ENCODE peak calls at places on chromosomes 5 and 9, in five cellular contexts. One of them, this sample, is unnamed.

GRCh38 chr5:14871573-14872069 is at the start of gene ANKH:
- DNase-seq in CD4-positive, alpha-beta T cell: peak; percentile 90
- DNase-seq in GM23248: peak; percentile 93
- DNase-seq in A549: peak; percentile 69
- DNase-seq in SJSA1: peak; percentile 70
- DNase-seq in this sample: peak; percentile 69

GRCh38 chr9:70117835-70118319 is 74.2 kb downstream of the MAMDC2 start:
- DNase-seq in SJSA1: no peak
- DNase-seq in CD4-positive, alpha-beta T cell: no peak
- DNase-seq in GM23248: peak; percentile 42
- DNase-seq in A549: no peak
- DNase-seq in this sample: no peak

GRCh38 chr5:138943615-138944173 is 68.6 kb upstream of the LRRTM2 start:
- DNase-seq in SJSA1: no peak
- DNase-seq in CD4-positive, alpha-beta T cell: no peak
- DNase-seq in GM23248: no peak
- DNase-seq in A549: no peak
- DNase-seq in this sample: no peak

GRCh38 chr5:79774171-79774854 is 84.7 kb downstream of the CMYA5 start:
- DNase-seq in GM23248: peak; percentile 59
- DNase-seq in SJSA1: no peak
- DNase-seq in CD4-positive, alpha-beta T cell: no peak
- DNase-seq in A549: peak; percentile 31
- DNase-seq in this sample: peak; percentile 71

GRCh38 chr5:180825768-180826525 is 23.3 kb upstream of the MGAT1 start:
- DNase-seq in CD4-positive, alpha-beta T cell: no peak
- DNase-seq in SJSA1: peak; percentile 69
- DNase-seq in GM23248: peak; percentile 76
- DNase-seq in A549: no peak
- DNase-seq in this sample: no peak

GRCh38 chr5:132480546-132481242 is 9.9 kb downstream of the IRF1 start:
- DNase-seq in A549: no peak
- DNase-seq in SJSA1: no peak
- DNase-seq in GM23248: no peak
- DNase-seq in CD4-positive, alpha-beta T cell: no peak
- DNase-seq in this sample: no peak

GRCh38 chr5:63961598-63962161 is 565 bp downstream of the HTR1A start:
- DNase-seq in SJSA1: no peak
- DNase-seq in GM23248: no peak
- DNase-seq in A549: no peak
- DNase-seq in CD4-positive, alpha-beta T cell: no peak
- DNase-seq in this sample: no peak

GRCh38 chr5:143758750-143759149 is 53.2 kb upstream of the HMHB1 start:
- DNase-seq in CD4-positive, alpha-beta T cell: no peak
- DNase-seq in SJSA1: no peak
- DNase-seq in A549: no peak
- DNase-seq in GM23248: peak; percentile 76
- DNase-seq in this sample: no peak

GRCh38 chr5:59088546-59088945 is 505.7 kb downstream of the RAB3C start:
- DNase-seq in GM23248: no peak
- DNase-seq in A549: no peak
- DNase-seq in CD4-positive, alpha-beta T cell: no peak
- DNase-seq in SJSA1: no peak
- DNase-seq in this sample: no peak

GRCh38 chr5:53151713-53152458 is 42.3 kb upstream of the MOCS2 start:
- DNase-seq in SJSA1: no peak
- DNase-seq in GM23248: peak; percentile 81
- DNase-seq in CD4-positive, alpha-beta T cell: no peak
- DNase-seq in A549: peak; percentile 4
- DNase-seq in this sample: no peak

GRCh38 chr9:94860678-94861588 is 134.4 kb downstream of the AOPEP start:
- DNase-seq in GM23248: peak; percentile 52
- DNase-seq in CD4-positive, alpha-beta T cell: peak; percentile 53
- DNase-seq in A549: no peak
- DNase-seq in SJSA1: peak; percentile 73
- DNase-seq in this sample: peak; percentile 98

GRCh38 chr5:157167219-157167621 is 1.2 kb upstream of the GARIN3 start:
- DNase-seq in CD4-positive, alpha-beta T cell: no peak
- DNase-seq in A549: no peak
- DNase-seq in GM23248: peak; percentile 79
- DNase-seq in SJSA1: peak; percentile 50
- DNase-seq in this sample: peak; percentile 26

GRCh38 chr5:168434746-168435321 is 51.4 kb upstream of the RARS1 start:
- DNase-seq in CD4-positive, alpha-beta T cell: no peak
- DNase-seq in A549: no peak
- DNase-seq in SJSA1: no peak
- DNase-seq in GM23248: peak; percentile 73
- DNase-seq in this sample: no peak

GRCh38 chr5:28766565-28767158 is 1728.3 kb upstream of the CDH9 start:
- DNase-seq in A549: peak; percentile 67
- DNase-seq in GM23248: peak; percentile 47
- DNase-seq in SJSA1: no peak
- DNase-seq in CD4-positive, alpha-beta T cell: no peak
- DNase-seq in this sample: peak; percentile 54

GRCh38 chr5:16889203-16889971 is 46.7 kb downstream of the MYO10 start:
- DNase-seq in A549: peak; percentile 72
- DNase-seq in GM23248: peak; percentile 40
- DNase-seq in CD4-positive, alpha-beta T cell: no peak
- DNase-seq in SJSA1: peak; percentile 91
- DNase-seq in this sample: peak; percentile 60

GRCh38 chr5:73327908-73328455 is 120.6 kb downstream of the FOXD1 start:
- DNase-seq in GM23248: peak; percentile 73
- DNase-seq in CD4-positive, alpha-beta T cell: no peak
- DNase-seq in SJSA1: peak; percentile 46
- DNase-seq in A549: no peak
- DNase-seq in this sample: no peak

GRCh38 chr9:21996858-21997257 is 2.3 kb downstream of the CDKN2B-AS1 start:
- DNase-seq in SJSA1: no peak
- DNase-seq in A549: no peak
- DNase-seq in CD4-positive, alpha-beta T cell: no peak
- DNase-seq in GM23248: no peak
- DNase-seq in this sample: no peak

GRCh38 chr5:168837852-168838251 is 258.7 kb upstream of the PANK3 start:
- DNase-seq in SJSA1: no peak
- DNase-seq in A549: no peak
- DNase-seq in GM23248: no peak
- DNase-seq in CD4-positive, alpha-beta T cell: no peak
- DNase-seq in this sample: no peak

GRCh38 chr5:38468202-38468656 is 88.2 kb downstream of the LIFR start:
- DNase-seq in CD4-positive, alpha-beta T cell: no peak
- DNase-seq in A549: peak; percentile 74
- DNase-seq in SJSA1: peak; percentile 71
- DNase-seq in GM23248: peak; percentile 97
- DNase-seq in this sample: no peak

GRCh38 chr5:127112347-127112864 is 39.1 kb upstream of the C5orf63 start:
- DNase-seq in GM23248: peak; percentile 18
- DNase-seq in CD4-positive, alpha-beta T cell: no peak
- DNase-seq in SJSA1: no peak
- DNase-seq in A549: no peak
- DNase-seq in this sample: no peak

GRCh38 chr9:107932036-107932435 is 442.5 kb upstream of the KLF4 start:
- DNase-seq in A549: no peak
- DNase-seq in GM23248: peak; percentile 90
- DNase-seq in SJSA1: no peak
- DNase-seq in CD4-positive, alpha-beta T cell: no peak
- DNase-seq in this sample: no peak

GRCh38 chr9:89177021-89177400 is 1.6 kb downstream of the SHC3 start:
- DNase-seq in GM23248: peak; percentile 45
- DNase-seq in CD4-positive, alpha-beta T cell: no peak
- DNase-seq in A549: no peak
- DNase-seq in SJSA1: no peak
- DNase-seq in this sample: no peak

GRCh38 chr9:13993482-13994267 is 320.3 kb downstream of the NFIB start:
- DNase-seq in SJSA1: no peak
- DNase-seq in GM23248: no peak
- DNase-seq in CD4-positive, alpha-beta T cell: no peak
- DNase-seq in A549: no peak
- DNase-seq in this sample: no peak

GRCh38 chr5:146767534-146767933 is 111.0 kb downstream of the PPP2R2B start:
- DNase-seq in A549: no peak
- DNase-seq in GM23248: no peak
- DNase-seq in CD4-positive, alpha-beta T cell: no peak
- DNase-seq in SJSA1: no peak
- DNase-seq in this sample: no peak

GRCh38 chr5:56900858-56901578 is 8.4 kb upstream of the SETD9 start:
- DNase-seq in GM23248: peak; percentile 64
- DNase-seq in CD4-positive, alpha-beta T cell: no peak
- DNase-seq in A549: peak; percentile 47
- DNase-seq in SJSA1: peak; percentile 42
- DNase-seq in this sample: peak; percentile 73

GRCh38 chr5:94969174-94969573 is 315.7 kb downstream of the MCTP1 start:
- DNase-seq in SJSA1: peak; percentile 46
- DNase-seq in GM23248: peak; percentile 36
- DNase-seq in CD4-positive, alpha-beta T cell: no peak
- DNase-seq in A549: peak; percentile 41
- DNase-seq in this sample: peak; percentile 55

GRCh38 chr5:132963175-132964104 is at the start of gene AFF4:
- DNase-seq in CD4-positive, alpha-beta T cell: peak; percentile 86
- DNase-seq in A549: peak; percentile 97
- DNase-seq in SJSA1: peak; percentile 97
- DNase-seq in GM23248: peak; percentile 99
- DNase-seq in this sample: peak; percentile 97

DNA sequence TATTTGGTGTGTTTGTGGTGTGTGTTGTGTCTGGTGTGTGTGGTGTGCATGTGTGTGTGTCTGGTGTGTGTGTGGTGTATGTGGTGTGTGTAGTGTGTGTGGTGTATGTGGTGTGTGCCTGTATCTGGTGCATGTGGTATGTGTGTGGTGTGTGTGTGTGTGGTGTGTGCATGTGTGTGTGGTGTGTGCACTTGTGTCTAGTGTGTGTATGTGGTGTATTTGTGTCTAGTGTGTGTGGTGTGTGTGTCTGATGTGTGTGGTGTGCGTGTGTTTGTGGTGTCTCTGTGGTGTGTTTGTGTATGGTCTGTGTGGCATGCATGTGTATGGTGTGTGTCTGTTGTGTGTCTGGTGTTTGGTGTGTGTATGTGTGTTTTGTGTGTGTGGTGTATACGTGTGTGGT is 71.1 kb downstream of the CACNA1B start:
- DNase-seq in A549: no peak
- DNase-seq in SJSA1: no peak
- DNase-seq in GM23248: no peak
- DNase-seq in CD4-positive, alpha-beta T cell: no peak
- DNase-seq in this sample: no peak
- H3K9me3 ChIP-seq in A549: peaks cover 48% of the 10 kb centered on the region
- H3K9me3 ChIP-seq in SJSA1: peaks cover 3% of the 10 kb centered on the region
- H3K9me3 ChIP-seq in GM23248: no peaks in the 10 kb centered on the region
- H3K9me3 ChIP-seq in CD4-positive, alpha-beta T cell: peaks cover 18% of the 10 kb centered on the region
- H3K9me3 ChIP-seq in this sample: peaks cover 12% of the 10 kb centered on the region

DNA sequence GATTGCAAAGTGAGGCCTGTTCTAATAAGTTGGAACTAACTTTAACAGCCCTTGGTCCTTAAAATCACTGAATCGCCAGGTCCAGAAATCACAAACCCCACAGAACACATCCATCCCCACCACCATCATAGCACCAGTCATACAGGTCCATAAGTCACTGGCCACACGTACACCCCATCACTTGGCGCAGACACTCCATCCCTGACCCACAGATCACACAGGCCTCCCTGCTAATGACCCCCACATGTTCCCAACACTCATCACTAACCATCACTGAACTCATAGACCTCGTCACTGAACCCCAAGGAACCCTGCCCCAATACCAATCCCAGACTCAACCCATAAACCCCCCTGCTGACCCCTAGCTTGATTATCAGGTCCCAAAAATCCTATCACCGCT is 41.2 kb upstream of the ZNF300 start:
- DNase-seq in GM23248: no peak
- DNase-seq in SJSA1: no peak
- DNase-seq in A549: no peak
- DNase-seq in CD4-positive, alpha-beta T cell: no peak
- DNase-seq in this sample: no peak
- H3K9me3 ChIP-seq in GM23248: peaks cover 7% of the 10 kb centered on the region
- H3K9me3 ChIP-seq in SJSA1: peaks cover 7% of the 10 kb centered on the region
- H3K9me3 ChIP-seq in A549: peaks cover 34% of the 10 kb centered on the region
- H3K9me3 ChIP-seq in CD4-positive, alpha-beta T cell: peaks cover 56% of the 10 kb centered on the region
- H3K9me3 ChIP-seq in this sample: peaks cover 6% of the 10 kb centered on the region

GRCh38 chr9:137951107-137951506 is 73.5 kb downstream of the CACNA1B start:
- DNase-seq in SJSA1: no peak
- DNase-seq in GM23248: no peak
- DNase-seq in CD4-positive, alpha-beta T cell: no peak
- DNase-seq in A549: no peak
- DNase-seq in this sample: no peak

GRCh38 chr9:137949260-137949659 is 71.7 kb downstream of the CACNA1B start:
- DNase-seq in A549: no peak
- DNase-seq in SJSA1: no peak
- DNase-seq in GM23248: no peak
- DNase-seq in CD4-positive, alpha-beta T cell: no peak
- DNase-seq in this sample: no peak

GRCh38 chr9:137945581-137945980 is 68.0 kb downstream of the CACNA1B start:
- DNase-seq in A549: peak; percentile 13
- DNase-seq in SJSA1: no peak
- DNase-seq in CD4-positive, alpha-beta T cell: no peak
- DNase-seq in GM23248: no peak
- DNase-seq in this sample: no peak

GRCh38 chr9:137943655-137944054 is 66.1 kb downstream of the CACNA1B start:
- DNase-seq in GM23248: no peak
- DNase-seq in SJSA1: no peak
- DNase-seq in CD4-positive, alpha-beta T cell: no peak
- DNase-seq in A549: no peak
- DNase-seq in this sample: no peak

GRCh38 chr9:137947012-137947411 is 69.4 kb downstream of the CACNA1B start:
- DNase-seq in A549: no peak
- DNase-seq in GM23248: no peak
- DNase-seq in CD4-positive, alpha-beta T cell: no peak
- DNase-seq in SJSA1: no peak
- DNase-seq in this sample: no peak
- H3K9me3 ChIP-seq in A549: peaks cover 49% of the 10 kb centered on the region
- H3K9me3 ChIP-seq in GM23248: no peaks in the 10 kb centered on the region
- H3K9me3 ChIP-seq in CD4-positive, alpha-beta T cell: peaks cover 24% of the 10 kb centered on the region
- H3K9me3 ChIP-seq in SJSA1: peaks cover 3% of the 10 kb centered on the region
- H3K9me3 ChIP-seq in this sample: peaks cover 12% of the 10 kb centered on the region

GRCh38 chr9:113057193-113057592 is 669 bp upstream of the ZFP37 start:
- DNase-seq in SJSA1: no peak
- DNase-seq in A549: peak; percentile 2
- DNase-seq in CD4-positive, alpha-beta T cell: no peak
- DNase-seq in GM23248: no peak
- DNase-seq in this sample: peak; percentile 17
- H3K9me3 ChIP-seq in SJSA1: peaks cover 15% of the 10 kb centered on the region
- H3K9me3 ChIP-seq in A549: peaks cover 55% of the 10 kb centered on the region
- H3K9me3 ChIP-seq in CD4-positive, alpha-beta T cell: peaks cover 67% of the 10 kb centered on the region
- H3K9me3 ChIP-seq in GM23248: no peaks in the 10 kb centered on the region
- H3K9me3 ChIP-seq in this sample: peaks cover 34% of the 10 kb centered on the region

GRCh38 chr9:76619645-76620044 is 144.6 kb upstream of the PCA3 start:
- DNase-seq in SJSA1: no peak
- DNase-seq in CD4-positive, alpha-beta T cell: no peak
- DNase-seq in GM23248: peak; percentile 43
- DNase-seq in A549: no peak
- DNase-seq in this sample: no peak
- H3K9me3 ChIP-seq in SJSA1: no peaks in the 10 kb centered on the region
- H3K9me3 ChIP-seq in CD4-positive, alpha-beta T cell: no peaks in the 10 kb centered on the region
- H3K9me3 ChIP-seq in GM23248: no peaks in the 10 kb centered on the region
- H3K9me3 ChIP-seq in A549: no peaks in the 10 kb centered on the region
- H3K9me3 ChIP-seq in this sample: no peaks in the 10 kb centered on the region

GRCh38 chr9:92988215-92988731 is 41.0 kb downstream of the FGD3 start:
- DNase-seq in SJSA1: no peak
- DNase-seq in A549: no peak
- DNase-seq in GM23248: no peak
- DNase-seq in CD4-positive, alpha-beta T cell: no peak
- DNase-seq in this sample: no peak
- H3K9me3 ChIP-seq in SJSA1: peaks cover 6% of the 10 kb centered on the region
- H3K9me3 ChIP-seq in A549: peaks cover 38% of the 10 kb centered on the region
- H3K9me3 ChIP-seq in GM23248: no peaks in the 10 kb centered on the region
- H3K9me3 ChIP-seq in CD4-positive, alpha-beta T cell: peaks cover 4% of the 10 kb centered on the region
- H3K9me3 ChIP-seq in this sample: peaks cover 17% of the 10 kb centered on the region

GRCh38 chr5:178931846-178932760 is 8.9 kb upstream of the ZNF454 start:
- DNase-seq in SJSA1: no peak
- DNase-seq in CD4-positive, alpha-beta T cell: no peak
- DNase-seq in A549: no peak
- DNase-seq in GM23248: no peak
- DNase-seq in this sample: no peak
- H3K9me3 ChIP-seq in SJSA1: peaks cover 66% of the 10 kb centered on the region
- H3K9me3 ChIP-seq in CD4-positive, alpha-beta T cell: peaks cover 98% of the 10 kb centered on the region
- H3K9me3 ChIP-seq in A549: peaks cover 82% of the 10 kb centered on the region
- H3K9me3 ChIP-seq in GM23248: peaks cover 9% of the 10 kb centered on the region
- H3K9me3 ChIP-seq in this sample: peaks cover 27% of the 10 kb centered on the region

This sample was measured in SJCRH30.